ENCODE peak calls at places on chromosomes 4 and X, in five cellular contexts. One of them, this sample, is unnamed.

GRCh38 chr4:10965196-10965595 is 280.6 kb upstream of the CLNK start:
- DNase-seq in GM12865: no peak
- DNase-seq in AG10803: no peak
- DNase-seq in brain microvascular endothelial cell: no peak
- DNase-seq in GM13977: no peak
- DNase-seq in this sample: no peak

GRCh38 chr4:78092850-78093249 is 35.7 kb downstream of the FRAS1 start:
- DNase-seq in brain microvascular endothelial cell: no peak
- DNase-seq in GM13977: no peak
- DNase-seq in AG10803: no peak
- DNase-seq in GM12865: no peak
- DNase-seq in this sample: no peak

GRCh38 chr4:186249785-186250739 is 15.9 kb upstream of the F11 start:
- DNase-seq in brain microvascular endothelial cell: peak; percentile 30
- DNase-seq in GM12865: no peak
- DNase-seq in GM13977: no peak
- DNase-seq in AG10803: no peak
- DNase-seq in this sample: no peak

GRCh38 chr4:106032851-106033286 is 137.6 kb downstream of the NPNT start:
- DNase-seq in brain microvascular endothelial cell: peak; percentile 16
- DNase-seq in GM12865: no peak
- DNase-seq in AG10803: peak; percentile 92
- DNase-seq in GM13977: no peak
- DNase-seq in this sample: peak; percentile 56

GRCh38 chrX:53374923-53375322 is 47.5 kb downstream of the SMC1A start:
- DNase-seq in GM13977: no peak
- DNase-seq in GM12865: peak; percentile 5
- DNase-seq in brain microvascular endothelial cell: no peak
- DNase-seq in AG10803: no peak
- DNase-seq in this sample: no peak

GRCh38 chr4:26145212-26145611 is 175.6 kb upstream of the RBPJ start:
- DNase-seq in GM12865: no peak
- DNase-seq in GM13977: no peak
- DNase-seq in AG10803: no peak
- DNase-seq in brain microvascular endothelial cell: no peak
- DNase-seq in this sample: no peak

GRCh38 chr4:118881512-118882146 is 7.0 kb upstream of the SYNPO2 start:
- DNase-seq in brain microvascular endothelial cell: no peak
- DNase-seq in AG10803: no peak
- DNase-seq in GM12865: no peak
- DNase-seq in GM13977: no peak
- DNase-seq in this sample: no peak

GRCh38 chrX:20472148-20472547 is 205.4 kb upstream of the RPS6KA3 start:
- DNase-seq in GM13977: no peak
- DNase-seq in GM12865: no peak
- DNase-seq in AG10803: no peak
- DNase-seq in brain microvascular endothelial cell: no peak
- DNase-seq in this sample: no peak

GRCh38 chrX:66635360-66635759 is 3.5 kb downstream of the EDA2R start:
- DNase-seq in GM12865: no peak
- DNase-seq in AG10803: peak; percentile 88
- DNase-seq in GM13977: no peak
- DNase-seq in brain microvascular endothelial cell: peak; percentile 66
- DNase-seq in this sample: peak; percentile 74

GRCh38 chr4:7880681-7881080 is 59.0 kb downstream of the AFAP1 start:
- DNase-seq in brain microvascular endothelial cell: no peak
- DNase-seq in GM13977: no peak
- DNase-seq in AG10803: no peak
- DNase-seq in GM12865: no peak
- DNase-seq in this sample: no peak

DNA sequence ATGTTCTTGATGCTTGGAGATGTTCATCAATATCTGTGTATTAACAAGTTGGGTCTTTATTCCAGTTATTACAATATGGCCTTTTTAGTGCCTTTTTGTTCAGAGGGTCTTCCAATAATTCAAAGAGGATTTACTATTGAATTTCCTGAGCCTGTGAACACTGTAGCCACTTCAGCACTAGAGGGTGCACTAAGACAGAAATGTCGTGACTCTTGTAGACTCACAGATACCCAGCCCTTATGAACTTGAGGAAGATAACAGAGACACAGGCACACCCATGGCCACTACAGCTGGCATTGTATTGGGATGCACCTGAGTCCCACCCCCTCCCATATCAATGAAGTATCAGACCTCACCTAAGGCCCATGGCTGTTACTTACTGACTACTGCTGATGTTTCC is 54.4 kb upstream of the ACTRT1 start:
- DNase-seq in GM12865: no peak
- DNase-seq in brain microvascular endothelial cell: no peak
- DNase-seq in GM13977: peak; percentile 4
- DNase-seq in AG10803: no peak
- DNase-seq in this sample: no peak
- TF ChIP-seq CTCF in GM12865: no peak
- TF ChIP-seq CTCF in brain microvascular endothelial cell: no peak
- TF ChIP-seq CTCF in GM13977: peak; percentile 65
- TF ChIP-seq CTCF in AG10803: no peak
- TF ChIP-seq CTCF in this sample: no peak

GRCh38 chr4:56959064-56959463 is 18.3 kb downstream of the NOA1 start:
- DNase-seq in AG10803: no peak
- DNase-seq in GM12865: no peak
- DNase-seq in brain microvascular endothelial cell: no peak
- DNase-seq in GM13977: no peak
- DNase-seq in this sample: no peak

GRCh38 chr4:56958111-56958517 is 19.3 kb downstream of the NOA1 start:
- DNase-seq in GM12865: no peak
- DNase-seq in brain microvascular endothelial cell: peak; percentile 97
- DNase-seq in AG10803: peak; percentile 97
- DNase-seq in GM13977: no peak
- DNase-seq in this sample: peak; percentile 94

DNA sequence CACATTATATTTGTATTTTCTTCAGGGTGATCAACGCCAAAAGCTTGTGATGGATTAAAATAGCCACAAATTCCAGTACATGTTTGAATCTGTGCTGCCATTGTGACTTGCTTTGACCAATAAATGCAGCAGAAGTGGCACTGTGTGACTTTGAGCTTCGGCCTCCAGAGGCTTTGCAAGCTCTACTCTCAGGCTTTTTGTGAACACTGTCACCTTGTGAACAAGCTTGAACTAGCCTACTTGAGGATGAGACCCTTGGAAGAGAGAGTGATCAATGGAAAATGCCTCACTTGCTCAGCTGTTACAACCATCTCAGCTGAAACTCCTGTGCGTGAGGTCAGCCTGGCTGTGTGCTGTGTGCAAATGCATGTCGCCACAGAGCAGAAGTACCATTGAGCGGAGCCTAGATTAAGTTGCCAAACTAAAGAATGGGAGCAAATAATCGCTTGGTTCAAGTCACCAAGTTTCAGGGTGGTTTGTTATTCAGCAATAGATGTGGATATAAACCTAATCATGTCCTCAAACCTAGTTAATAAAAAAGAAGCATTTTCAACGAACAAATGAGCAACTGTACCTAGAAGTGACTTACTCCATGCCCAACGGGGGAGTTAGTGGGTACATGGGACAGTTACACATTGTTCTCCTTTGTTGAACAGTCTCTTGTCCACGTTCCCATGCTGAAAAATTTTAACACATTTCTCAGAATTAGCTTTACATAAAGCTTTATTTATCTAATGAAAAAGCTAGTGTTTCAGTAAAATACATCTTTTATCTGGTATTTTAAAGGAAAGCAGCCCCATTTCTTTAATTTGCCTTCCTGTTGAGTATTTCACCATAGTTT is 23.5 kb downstream of the NOA1 start:
- DNase-seq in GM12865: no peak
- DNase-seq in brain microvascular endothelial cell: no peak
- DNase-seq in AG10803: no peak
- DNase-seq in GM13977: no peak
- DNase-seq in this sample: no peak
- TF ChIP-seq CTCF in GM12865: no peak
- TF ChIP-seq CTCF in brain microvascular endothelial cell: no peak
- TF ChIP-seq CTCF in AG10803: no peak
- TF ChIP-seq CTCF in GM13977: no peak
- TF ChIP-seq CTCF in this sample: no peak

GRCh38 chrX:133781174-133781573 is 204.2 kb downstream of the GPC3 start:
- DNase-seq in GM12865: no peak
- DNase-seq in AG10803: no peak
- DNase-seq in brain microvascular endothelial cell: no peak
- DNase-seq in GM13977: no peak
- DNase-seq in this sample: no peak

GRCh38 chrX:133776072-133776471 is 209.3 kb downstream of the GPC3 start:
- DNase-seq in AG10803: no peak
- DNase-seq in GM13977: no peak
- DNase-seq in brain microvascular endothelial cell: peak; percentile 10
- DNase-seq in GM12865: peak; percentile 1
- DNase-seq in this sample: no peak
- TF ChIP-seq CTCF in AG10803: peak; percentile 38
- TF ChIP-seq CTCF in GM13977: peak; percentile 55
- TF ChIP-seq CTCF in brain microvascular endothelial cell: peak; percentile 71
- TF ChIP-seq CTCF in GM12865: peak; percentile 41
- TF ChIP-seq CTCF in this sample: peak; percentile 61

GRCh38 chr4:36163198-36163597 is 81.1 kb downstream of the ARAP2 start:
- DNase-seq in GM12865: no peak
- DNase-seq in AG10803: no peak
- DNase-seq in brain microvascular endothelial cell: no peak
- DNase-seq in GM13977: peak; percentile 13
- DNase-seq in this sample: no peak

DNA sequence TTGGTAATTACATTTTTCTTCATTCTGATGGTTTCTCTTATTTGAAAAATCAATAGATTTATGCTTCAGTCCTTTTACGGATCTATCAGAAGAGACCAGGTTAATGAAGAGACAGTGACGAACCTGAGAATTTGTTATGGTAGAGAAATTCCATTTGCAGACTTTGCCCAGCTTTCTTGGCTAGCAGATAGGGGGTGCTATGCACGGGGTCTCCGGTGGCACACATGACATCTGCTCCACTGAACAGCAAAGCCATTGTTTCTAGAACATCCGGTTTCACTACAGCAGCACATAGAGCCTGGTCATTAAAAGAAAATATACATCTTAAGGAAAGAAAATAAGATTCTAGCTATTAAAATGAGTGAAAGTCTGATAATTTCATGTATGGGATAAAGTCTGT is 85.1 kb downstream of the ARAP2 start:
- DNase-seq in AG10803: no peak
- DNase-seq in brain microvascular endothelial cell: no peak
- DNase-seq in GM12865: no peak
- DNase-seq in GM13977: no peak
- DNase-seq in this sample: no peak
- TF ChIP-seq CTCF in AG10803: no peak
- TF ChIP-seq CTCF in brain microvascular endothelial cell: peak; percentile 14
- TF ChIP-seq CTCF in GM12865: no peak
- TF ChIP-seq CTCF in GM13977: no peak
- TF ChIP-seq CTCF in this sample: no peak

GRCh38 chrX:40101430-40101802 is 3.7 kb upstream of the BCOR start:
- DNase-seq in brain microvascular endothelial cell: no peak
- DNase-seq in AG10803: no peak
- DNase-seq in GM12865: no peak
- DNase-seq in GM13977: no peak
- DNase-seq in this sample: no peak
- TF ChIP-seq CTCF in brain microvascular endothelial cell: no peak
- TF ChIP-seq CTCF in AG10803: no peak
- TF ChIP-seq CTCF in GM12865: no peak
- TF ChIP-seq CTCF in GM13977: no peak
- TF ChIP-seq CTCF in this sample: no peak